ENCODE peak calls at places on chromosomes 6 and 20, in four cellular contexts. W is H1, U is HCT116, P is K562. D is an unnamed sample.

GRCh38 chr20:63015147-63015664 is 8.4 kb upstream of the BHLHE23 start:
- DNase-seq in W (no peak), U (no peak), P (no peak), D (no peak)

GRCh38 chr20:9515761-9516657 is 1.6 kb downstream of the LAMP5 start:
- DNase-seq in W (peak), U (peak), P (no peak), D (no peak)

GRCh38 chr6:84027340-84028183 is 6.0 kb upstream of the MRAP2 start:
- DNase-seq in W (no peak), U (no peak), P (no peak), D (no peak)

GRCh38 chr20:20780127-20780822 is 67.8 kb upstream of the RALGAPA2 start:
- DNase-seq in W (no peak), U (no peak), P (no peak), D (peak)

GRCh38 chr20:48143435-48144081 is 358.3 kb upstream of the SULF2 start:
- DNase-seq in W (no peak), U (no peak), P (no peak), D (no peak)

GRCh38 chr6:116280161-116280959 is 630 bp upstream of the TSPYL1 start:
- DNase-seq in W (no peak), U (no peak), P (peak), D (no peak)

GRCh38 chr20:35648836-35649235 is 15.9 kb downstream of the CPNE1 start:
- DNase-seq in W (no peak), U (no peak), P (no peak), D (no peak)

GRCh38 chr6:121526282-121526681 is 90.8 kb downstream of the GJA1 start:
- DNase-seq in W (no peak), U (no peak), P (no peak), D (no peak)

GRCh38 chr6:16769131-16769985 is 8.1 kb upstream of the ATXN1 start:
- DNase-seq in W (no peak), U (peak), P (peak), D (no peak)

GRCh38 chr6:135192256-135193174 is 11.4 kb downstream of the MYB start:
- DNase-seq in W (no peak), U (no peak), P (peak), D (no peak)

GRCh38 chr20:44180814-44181213 is 6.2 kb downstream of the JPH2 start:
- DNase-seq in W (no peak), U (no peak), P (no peak), D (no peak)

GRCh38 chr20:38084425-38084951 is 50.9 kb downstream of the RPRD1B start:
- DNase-seq in W (no peak), U (no peak), P (peak), D (no peak)

GRCh38 chr20:57960803-57961575 is 251.2 kb upstream of the PMEPA1 start:
- DNase-seq in W (no peak), U (no peak), P (no peak), D (no peak)

GRCh38 chr6:112122758-112123157 is 35.4 kb downstream of the FAM229B start:
- DNase-seq in W (no peak), U (no peak), P (no peak), D (no peak)

GRCh38 chr20:63344616-63345327 is 16.4 kb downstream of the CHRNA4 start:
- DNase-seq in W (no peak), U (no peak), P (no peak), D (no peak)

GRCh38 chr6:99130897-99131873 is 183.4 kb upstream of the FBXL4 start:
- DNase-seq in W (no peak), U (no peak), P (no peak), D (no peak)

GRCh38 chr20:32231847-32232246 is 24.2 kb downstream of the POFUT1 start:
- DNase-seq in W (no peak), U (no peak), P (no peak), D (no peak)

GRCh38 chr6:89047473-89047872 is 33.1 kb upstream of the PNRC1 start:
- DNase-seq in W (no peak), U (no peak), P (no peak), D (no peak)

GRCh38 chr6:84768442-84769174 is 4.2 kb upstream of the TBX18 start:
- DNase-seq in W (peak), U (no peak), P (peak), D (no peak)

GRCh38 chr6:2748183-2748582 is 2.5 kb downstream of the MYLK4 start:
- DNase-seq in W (no peak), U (no peak), P (no peak), D (no peak)

GRCh38 chr6:28710466-28711191 is 184.9 kb downstream of the GPX5 start:
- DNase-seq in W (peak), U (no peak), P (peak), D (no peak)

GRCh38 chr6:105036371-105036770 is 79.5 kb downstream of the LIN28B start:
- DNase-seq in W (no peak), U (no peak), P (no peak), D (no peak)

GRCh38 chr20:13130707-13131103 is 90.4 kb upstream of the ISM1 start:
- DNase-seq in W (no peak), U (no peak), P (no peak), D (no peak)

GRCh38 chr20:54276577-54277169 is 68.8 kb downstream of the PFDN4 start:
- DNase-seq in W (no peak), U (no peak), P (no peak), D (no peak)

GRCh38 chr20:54275359-54276108 is 67.6 kb downstream of the PFDN4 start:
- DNase-seq in W (no peak), U (no peak), P (no peak), D (no peak)

GRCh38 chr20:54268941-54269340 is 61.1 kb downstream of the PFDN4 start:
- DNase-seq in W (no peak), U (no peak), P (no peak), D (no peak)

GRCh38 chr20:54267510-54268003 is 59.7 kb downstream of the PFDN4 start:
- DNase-seq in W (no peak), U (peak), P (no peak), D (no peak)

DNA sequence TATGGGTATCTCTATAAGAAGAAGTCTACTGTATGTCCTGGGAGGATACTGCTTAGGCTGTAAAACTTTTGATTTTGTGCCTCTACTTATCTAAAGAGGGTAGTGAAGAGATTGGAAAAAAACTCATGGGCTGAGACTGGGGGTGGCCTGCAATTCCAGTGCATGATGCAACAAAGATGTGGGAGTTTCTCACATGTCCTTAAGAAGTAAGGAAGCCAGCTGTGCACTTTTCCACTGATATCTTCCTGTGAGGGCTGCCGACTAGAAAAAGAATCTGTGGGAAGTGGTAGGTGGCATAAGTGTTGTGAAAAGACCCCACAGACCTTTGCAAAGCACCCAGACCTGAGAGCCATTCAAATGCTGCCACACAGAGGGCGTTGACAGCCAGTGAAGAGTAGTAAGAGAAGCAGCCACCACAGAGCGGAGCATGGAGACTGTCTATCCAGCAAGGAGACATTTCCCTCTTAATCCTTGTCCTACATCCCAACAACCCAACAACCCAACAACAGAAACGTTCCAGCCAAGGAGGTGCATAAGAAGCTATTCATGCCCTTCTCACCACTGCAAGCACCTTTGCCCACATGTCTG is 65.1 kb downstream of the PFDN4 start:
- DNase-seq in W (no peak), U (no peak), P (no peak), D (no peak)
- TF ChIP-seq EGR1 in W (no peak), U (no peak), P (no peak), D (no peak)

GRCh38 chr6:82022614-82023102 is 224.9 kb downstream of the IBTK start:
- DNase-seq in W (no peak), U (peak), P (no peak), D (no peak)
- TF ChIP-seq EGR1 in W (no peak), U (no peak), P (no peak), D (no peak)

DNA sequence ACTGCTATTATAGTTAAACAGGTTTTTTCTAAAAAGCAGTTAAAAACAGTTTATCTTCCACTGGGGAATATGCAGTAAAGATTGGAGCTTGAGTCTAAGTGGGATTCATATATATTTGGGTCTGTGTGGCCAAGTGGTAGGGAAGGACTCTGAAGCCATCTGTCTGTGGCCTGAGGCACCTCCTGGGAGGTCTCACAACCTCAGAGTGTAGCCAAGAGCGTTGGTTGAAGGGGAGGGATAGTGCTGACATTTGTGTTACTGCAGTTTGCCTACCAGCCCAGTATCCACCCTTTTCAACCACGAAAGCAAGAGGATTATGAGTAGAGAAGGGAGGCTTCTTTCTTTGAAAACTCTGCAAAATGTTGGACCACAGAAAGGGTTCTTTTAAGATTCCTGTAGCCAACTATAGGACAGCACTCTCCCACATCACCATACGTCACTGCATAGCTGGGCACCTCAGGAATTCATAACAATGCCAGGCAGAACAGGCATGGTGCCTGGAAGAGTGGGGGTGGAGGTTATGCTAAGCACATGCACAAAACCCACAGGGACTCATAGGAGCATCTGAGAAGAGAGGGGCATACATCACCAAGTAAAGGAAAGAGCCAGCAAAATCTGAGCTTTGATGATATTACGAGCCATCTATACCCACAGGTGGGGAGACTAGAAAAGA is 90.5 kb upstream of the HEY2 start:
- DNase-seq in W (no peak), U (no peak), P (no peak), D (no peak)
- TF ChIP-seq EGR1 in W (no peak), U (no peak), P (no peak), D (no peak)

DNA sequence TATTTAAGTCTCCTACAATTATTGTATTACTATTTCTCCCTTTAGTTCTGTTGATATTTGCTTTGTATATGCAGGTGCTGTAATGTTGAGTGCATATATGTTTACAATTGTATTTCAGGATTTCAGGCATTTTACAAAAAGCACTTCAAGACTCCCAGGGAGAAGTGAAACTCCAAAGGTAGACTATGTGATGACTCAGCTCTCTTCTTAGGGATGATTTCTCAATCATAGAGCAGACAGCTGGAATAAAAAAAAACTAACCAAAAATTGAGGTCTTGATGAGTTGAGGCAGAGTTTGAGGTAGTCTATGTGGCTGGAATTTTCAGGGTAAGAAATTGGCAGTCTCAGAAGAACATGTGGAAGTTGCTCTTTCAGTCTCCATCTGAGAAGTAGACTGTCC is 786.1 kb downstream of the TFAP2A start:
- DNase-seq in W (no peak), U (no peak), P (no peak), D (no peak)
- TF ChIP-seq EGR1 in W (no peak), U (no peak), P (no peak), D (no peak)

DNA sequence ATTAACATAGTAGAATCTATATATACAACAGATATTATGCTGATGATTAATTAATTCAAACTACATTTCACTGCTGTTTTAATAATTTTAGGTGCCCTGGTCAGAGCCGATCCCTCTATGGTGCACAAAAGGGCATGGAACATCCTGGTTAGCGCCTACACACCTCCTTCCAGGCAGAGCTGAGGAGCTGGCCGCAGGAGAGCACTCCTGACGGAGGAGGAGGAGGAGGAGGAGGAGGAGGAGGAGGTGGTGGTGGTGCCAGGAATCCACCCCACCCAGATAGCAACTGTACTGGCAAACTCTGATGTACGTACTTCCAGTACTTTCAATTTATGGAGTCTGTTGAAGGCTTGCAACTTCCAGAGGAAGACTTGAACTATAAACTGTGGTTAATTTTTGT is 204.1 kb upstream of the THBS2 start:
- DNase-seq in W (no peak), U (no peak), P (no peak), D (no peak)
- TF ChIP-seq EGR1 in W (no peak), U (no peak), P (no peak), D (no peak)

GRCh38 chr20:50482396-50482890 is 27.7 kb upstream of the PTPN1 start:
- DNase-seq in W (no peak), U (no peak), P (peak), D (no peak)

GRCh38 chr20:50481741-50482140 is 28.4 kb upstream of the PTPN1 start:
- DNase-seq in W (no peak), U (no peak), P (no peak), D (no peak)

GRCh38 chr20:50477260-50477659 is 32.9 kb upstream of the PTPN1 start:
- DNase-seq in W (no peak), U (no peak), P (peak), D (no peak)

GRCh38 chr20:50475879-50476292 is 34.3 kb upstream of the PTPN1 start:
- DNase-seq in W (no peak), U (no peak), P (peak), D (no peak)

DNA sequence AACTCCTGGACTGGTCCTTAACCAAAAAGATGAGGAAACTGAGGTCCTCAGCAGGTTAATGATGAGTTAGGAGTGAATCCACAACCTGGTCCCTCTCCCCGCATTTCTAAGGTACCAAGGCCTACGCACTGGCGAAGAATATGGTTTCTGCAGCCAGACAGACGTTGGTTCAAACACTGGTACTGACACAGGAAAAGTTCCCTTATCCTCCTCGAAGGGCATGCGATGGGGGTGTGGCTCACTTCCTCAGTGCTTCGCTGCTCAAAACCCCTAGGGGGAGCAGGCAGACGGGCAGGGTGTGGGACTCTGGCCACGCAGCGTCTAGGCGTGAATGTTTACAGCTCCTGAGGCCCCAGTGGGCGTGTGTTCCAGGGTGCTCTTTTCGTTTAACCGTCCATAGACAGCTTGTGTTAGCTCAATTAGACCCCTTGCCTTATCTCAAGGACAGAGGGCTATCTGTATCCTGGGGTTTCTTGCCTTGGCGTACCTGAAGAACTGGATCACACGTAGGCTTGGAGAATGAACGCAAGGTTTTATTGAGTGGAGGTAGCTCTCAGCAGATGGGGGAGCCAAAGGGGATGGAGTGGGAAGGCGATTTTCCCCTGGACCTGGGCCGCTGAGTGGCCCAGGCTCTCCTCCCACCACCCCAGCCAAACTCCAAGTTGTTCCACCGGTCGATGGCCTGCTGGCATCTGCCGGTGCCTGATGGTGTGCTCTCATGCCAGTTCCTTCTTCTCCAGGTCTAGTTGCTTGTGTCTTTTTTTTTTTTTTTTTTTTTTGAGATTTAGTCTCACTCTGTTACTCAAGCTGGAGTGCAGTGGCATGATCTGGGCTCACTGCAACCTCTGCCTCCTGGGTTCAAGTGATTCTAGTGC is 31.8 kb upstream of the PTPN1 start:
- DNase-seq in W (peak), U (peak), P (peak), D (no peak)
- TF ChIP-seq EGR1 in W (no peak), U (no peak), P (peak), D (no peak)

DNA sequence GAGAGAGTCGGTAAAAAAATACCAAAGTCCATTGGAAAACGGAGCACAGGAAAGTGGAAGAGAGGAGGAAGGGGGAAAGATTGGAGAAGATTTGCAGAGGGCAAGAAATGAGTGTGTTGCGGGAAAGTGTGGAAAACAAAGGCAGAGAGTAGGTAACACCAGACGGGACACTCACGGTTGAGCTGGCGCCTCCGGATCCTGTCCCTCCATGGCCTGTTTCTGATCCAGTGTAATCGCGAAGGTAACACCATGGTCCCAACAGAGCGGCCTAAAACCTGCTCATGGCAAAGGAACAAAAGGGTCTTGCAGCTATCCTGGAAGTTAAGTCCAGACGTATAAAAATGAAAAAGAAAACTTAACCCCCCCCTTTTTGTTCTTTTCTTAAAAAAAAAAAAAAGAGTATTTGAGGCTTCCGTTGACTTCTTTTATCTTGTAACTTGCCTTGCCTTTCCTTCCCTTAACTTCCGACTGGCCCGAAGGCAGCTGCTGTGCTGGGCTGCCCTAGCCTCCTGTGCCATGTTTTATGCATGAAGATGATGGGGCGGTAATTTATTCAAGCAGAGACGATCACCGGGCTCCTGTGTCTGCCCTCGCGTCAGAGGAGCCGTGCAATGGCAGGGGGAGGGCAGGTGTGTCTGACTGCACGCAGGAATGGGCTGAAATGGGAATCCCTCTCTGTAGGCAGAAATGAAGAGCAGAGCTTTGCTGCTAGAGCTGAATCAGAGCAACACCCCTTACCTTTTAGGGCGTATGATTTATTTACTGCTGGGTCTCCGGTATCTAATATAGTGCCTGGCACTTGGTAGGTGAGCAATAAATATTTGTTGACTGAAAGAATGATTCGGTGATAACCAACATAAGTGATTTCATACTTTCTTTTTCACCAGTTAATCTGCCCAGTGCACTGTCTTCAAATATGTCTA is 106.2 kb upstream of the RIPOR2 start:
- DNase-seq in W (no peak), U (no peak), P (no peak), D (no peak)
- TF ChIP-seq EGR1 in W (no peak), U (no peak), P (no peak), D (no peak)